ENCODE peak calls at places on chromosomes 5 and 9, in ten cellular contexts. One of them, this sample, is unnamed.

GRCh38 chr5:158388018-158388417 is 529.1 kb upstream of the CLINT1 start:
- DNase-seq in NCI-H1436: no peak
- DNase-seq in activated CD4-positive, CD25-positive, alpha-beta regulatory T cell treated with anti-CD3 and anti-CD28 coated beads, Interleukin-2, amount 50 U/mL, for 72 hours: no peak
- DNase-seq in AG09319: no peak
- DNase-seq in fibroblast of the aortic adventitia: no peak
- DNase-seq in GM10248: no peak
- DNase-seq in NCI-H1105 treated with DMSO at 0.1 percent for 48 hours: no peak
- DNase-seq in stimulated activated CD8-positive, alpha-beta memory T cell treated with anti-CD3 and anti-CD28 coated beads, Interleukin-4, amount 100 ng/mL, for 1 hour: no peak
- DNase-seq in activated T-cell treated with anti-CD3 and anti-CD28 coated beads, Interleukin-2, amount 50 U/mL, for 24 hours: no peak
- DNase-seq in activated CD8-positive, alpha-beta memory T cell treated with anti-CD3 and anti-CD28 coated beads for 1 hour: no peak
- DNase-seq in this sample: no peak

GRCh38 chr5:148509893-148510292 is 126.1 kb downstream of the FBXO38 start:
- DNase-seq in activated T-cell treated with anti-CD3 and anti-CD28 coated beads, Interleukin-2, amount 50 U/mL, for 24 hours: no peak
- DNase-seq in fibroblast of the aortic adventitia: no peak
- DNase-seq in activated CD8-positive, alpha-beta memory T cell treated with anti-CD3 and anti-CD28 coated beads for 1 hour: no peak
- DNase-seq in AG09319: no peak
- DNase-seq in NCI-H1436: no peak
- DNase-seq in NCI-H1105 treated with DMSO at 0.1 percent for 48 hours: no peak
- DNase-seq in activated CD4-positive, CD25-positive, alpha-beta regulatory T cell treated with anti-CD3 and anti-CD28 coated beads, Interleukin-2, amount 50 U/mL, for 72 hours: no peak
- DNase-seq in stimulated activated CD8-positive, alpha-beta memory T cell treated with anti-CD3 and anti-CD28 coated beads, Interleukin-4, amount 100 ng/mL, for 1 hour: no peak
- DNase-seq in GM10248: no peak
- DNase-seq in this sample: no peak

GRCh38 chr5:9622891-9623547 is 7.1 kb downstream of the TAS2R1 start:
- DNase-seq in AG09319: peak; percentile 25
- DNase-seq in activated T-cell treated with anti-CD3 and anti-CD28 coated beads, Interleukin-2, amount 50 U/mL, for 24 hours: no peak
- DNase-seq in activated CD8-positive, alpha-beta memory T cell treated with anti-CD3 and anti-CD28 coated beads for 1 hour: no peak
- DNase-seq in NCI-H1436: no peak
- DNase-seq in activated CD4-positive, CD25-positive, alpha-beta regulatory T cell treated with anti-CD3 and anti-CD28 coated beads, Interleukin-2, amount 50 U/mL, for 72 hours: no peak
- DNase-seq in stimulated activated CD8-positive, alpha-beta memory T cell treated with anti-CD3 and anti-CD28 coated beads, Interleukin-4, amount 100 ng/mL, for 1 hour: no peak
- DNase-seq in GM10248: no peak
- DNase-seq in fibroblast of the aortic adventitia: peak; percentile 95
- DNase-seq in NCI-H1105 treated with DMSO at 0.1 percent for 48 hours: no peak
- DNase-seq in this sample: peak; percentile 46

GRCh38 chr5:168434746-168435321 is 51.4 kb upstream of the RARS1 start:
- DNase-seq in AG09319: no peak
- DNase-seq in NCI-H1105 treated with DMSO at 0.1 percent for 48 hours: no peak
- DNase-seq in fibroblast of the aortic adventitia: peak; percentile 34
- DNase-seq in stimulated activated CD8-positive, alpha-beta memory T cell treated with anti-CD3 and anti-CD28 coated beads, Interleukin-4, amount 100 ng/mL, for 1 hour: no peak
- DNase-seq in GM10248: no peak
- DNase-seq in activated T-cell treated with anti-CD3 and anti-CD28 coated beads, Interleukin-2, amount 50 U/mL, for 24 hours: no peak
- DNase-seq in activated CD4-positive, CD25-positive, alpha-beta regulatory T cell treated with anti-CD3 and anti-CD28 coated beads, Interleukin-2, amount 50 U/mL, for 72 hours: no peak
- DNase-seq in activated CD8-positive, alpha-beta memory T cell treated with anti-CD3 and anti-CD28 coated beads for 1 hour: no peak
- DNase-seq in NCI-H1436: no peak
- DNase-seq in this sample: no peak

GRCh38 chr5:151016700-151017099 is 3.7 kb upstream of the GPX3 start:
- DNase-seq in AG09319: no peak
- DNase-seq in fibroblast of the aortic adventitia: no peak
- DNase-seq in NCI-H1105 treated with DMSO at 0.1 percent for 48 hours: no peak
- DNase-seq in activated CD8-positive, alpha-beta memory T cell treated with anti-CD3 and anti-CD28 coated beads for 1 hour: no peak
- DNase-seq in activated T-cell treated with anti-CD3 and anti-CD28 coated beads, Interleukin-2, amount 50 U/mL, for 24 hours: no peak
- DNase-seq in GM10248: no peak
- DNase-seq in activated CD4-positive, CD25-positive, alpha-beta regulatory T cell treated with anti-CD3 and anti-CD28 coated beads, Interleukin-2, amount 50 U/mL, for 72 hours: no peak
- DNase-seq in stimulated activated CD8-positive, alpha-beta memory T cell treated with anti-CD3 and anti-CD28 coated beads, Interleukin-4, amount 100 ng/mL, for 1 hour: no peak
- DNase-seq in NCI-H1436: no peak
- DNase-seq in this sample: no peak

GRCh38 chr9:133341369-133342082 is 5.5 kb upstream of the SURF6 start:
- DNase-seq in NCI-H1436: no peak
- DNase-seq in fibroblast of the aortic adventitia: no peak
- DNase-seq in stimulated activated CD8-positive, alpha-beta memory T cell treated with anti-CD3 and anti-CD28 coated beads, Interleukin-4, amount 100 ng/mL, for 1 hour: no peak
- DNase-seq in activated CD8-positive, alpha-beta memory T cell treated with anti-CD3 and anti-CD28 coated beads for 1 hour: no peak
- DNase-seq in activated CD4-positive, CD25-positive, alpha-beta regulatory T cell treated with anti-CD3 and anti-CD28 coated beads, Interleukin-2, amount 50 U/mL, for 72 hours: no peak
- DNase-seq in GM10248: no peak
- DNase-seq in activated T-cell treated with anti-CD3 and anti-CD28 coated beads, Interleukin-2, amount 50 U/mL, for 24 hours: no peak
- DNase-seq in AG09319: no peak
- DNase-seq in NCI-H1105 treated with DMSO at 0.1 percent for 48 hours: no peak
- DNase-seq in this sample: no peak

GRCh38 chr9:33868430-33869000 is 51.6 kb downstream of the UBE2R2 start:
- DNase-seq in activated T-cell treated with anti-CD3 and anti-CD28 coated beads, Interleukin-2, amount 50 U/mL, for 24 hours: no peak
- DNase-seq in NCI-H1436: no peak
- DNase-seq in AG09319: no peak
- DNase-seq in activated CD4-positive, CD25-positive, alpha-beta regulatory T cell treated with anti-CD3 and anti-CD28 coated beads, Interleukin-2, amount 50 U/mL, for 72 hours: no peak
- DNase-seq in NCI-H1105 treated with DMSO at 0.1 percent for 48 hours: no peak
- DNase-seq in activated CD8-positive, alpha-beta memory T cell treated with anti-CD3 and anti-CD28 coated beads for 1 hour: no peak
- DNase-seq in GM10248: no peak
- DNase-seq in stimulated activated CD8-positive, alpha-beta memory T cell treated with anti-CD3 and anti-CD28 coated beads, Interleukin-4, amount 100 ng/mL, for 1 hour: no peak
- DNase-seq in fibroblast of the aortic adventitia: peak; percentile 85
- DNase-seq in this sample: no peak

GRCh38 chr5:176647870-176648466 is 684 bp downstream of the TSPAN17 start:
- DNase-seq in NCI-H1105 treated with DMSO at 0.1 percent for 48 hours: peak; percentile 32
- DNase-seq in fibroblast of the aortic adventitia: peak; percentile 16
- DNase-seq in NCI-H1436: no peak
- DNase-seq in activated CD8-positive, alpha-beta memory T cell treated with anti-CD3 and anti-CD28 coated beads for 1 hour: no peak
- DNase-seq in activated T-cell treated with anti-CD3 and anti-CD28 coated beads, Interleukin-2, amount 50 U/mL, for 24 hours: no peak
- DNase-seq in stimulated activated CD8-positive, alpha-beta memory T cell treated with anti-CD3 and anti-CD28 coated beads, Interleukin-4, amount 100 ng/mL, for 1 hour: no peak
- DNase-seq in AG09319: no peak
- DNase-seq in activated CD4-positive, CD25-positive, alpha-beta regulatory T cell treated with anti-CD3 and anti-CD28 coated beads, Interleukin-2, amount 50 U/mL, for 72 hours: no peak
- DNase-seq in GM10248: no peak
- DNase-seq in this sample: no peak

GRCh38 chr5:538801-539468 is 14.7 kb upstream of the SLC9A3 start:
- DNase-seq in activated CD4-positive, CD25-positive, alpha-beta regulatory T cell treated with anti-CD3 and anti-CD28 coated beads, Interleukin-2, amount 50 U/mL, for 72 hours: peak; percentile 27
- DNase-seq in NCI-H1436: no peak
- DNase-seq in fibroblast of the aortic adventitia: no peak
- DNase-seq in GM10248: no peak
- DNase-seq in NCI-H1105 treated with DMSO at 0.1 percent for 48 hours: no peak
- DNase-seq in activated T-cell treated with anti-CD3 and anti-CD28 coated beads, Interleukin-2, amount 50 U/mL, for 24 hours: no peak
- DNase-seq in AG09319: no peak
- DNase-seq in activated CD8-positive, alpha-beta memory T cell treated with anti-CD3 and anti-CD28 coated beads for 1 hour: no peak
- DNase-seq in stimulated activated CD8-positive, alpha-beta memory T cell treated with anti-CD3 and anti-CD28 coated beads, Interleukin-4, amount 100 ng/mL, for 1 hour: no peak
- DNase-seq in this sample: no peak

GRCh38 chr9:125189011-125189360 is 617 bp downstream of the PPP6C start:
- DNase-seq in NCI-H1105 treated with DMSO at 0.1 percent for 48 hours: no peak
- DNase-seq in fibroblast of the aortic adventitia: no peak
- DNase-seq in AG09319: no peak
- DNase-seq in activated T-cell treated with anti-CD3 and anti-CD28 coated beads, Interleukin-2, amount 50 U/mL, for 24 hours: no peak
- DNase-seq in GM10248: no peak
- DNase-seq in stimulated activated CD8-positive, alpha-beta memory T cell treated with anti-CD3 and anti-CD28 coated beads, Interleukin-4, amount 100 ng/mL, for 1 hour: no peak
- DNase-seq in activated CD8-positive, alpha-beta memory T cell treated with anti-CD3 and anti-CD28 coated beads for 1 hour: no peak
- DNase-seq in NCI-H1436: no peak
- DNase-seq in activated CD4-positive, CD25-positive, alpha-beta regulatory T cell treated with anti-CD3 and anti-CD28 coated beads, Interleukin-2, amount 50 U/mL, for 72 hours: peak; percentile 50
- DNase-seq in this sample: no peak

GRCh38 chr5:151741678-151742423 is 16.6 kb downstream of the ATOX1 start:
- DNase-seq in GM10248: no peak
- DNase-seq in activated CD8-positive, alpha-beta memory T cell treated with anti-CD3 and anti-CD28 coated beads for 1 hour: no peak
- DNase-seq in AG09319: no peak
- DNase-seq in NCI-H1105 treated with DMSO at 0.1 percent for 48 hours: no peak
- DNase-seq in NCI-H1436: no peak
- DNase-seq in activated T-cell treated with anti-CD3 and anti-CD28 coated beads, Interleukin-2, amount 50 U/mL, for 24 hours: no peak
- DNase-seq in fibroblast of the aortic adventitia: peak; percentile 71
- DNase-seq in stimulated activated CD8-positive, alpha-beta memory T cell treated with anti-CD3 and anti-CD28 coated beads, Interleukin-4, amount 100 ng/mL, for 1 hour: no peak
- DNase-seq in activated CD4-positive, CD25-positive, alpha-beta regulatory T cell treated with anti-CD3 and anti-CD28 coated beads, Interleukin-2, amount 50 U/mL, for 72 hours: no peak
- DNase-seq in this sample: no peak

GRCh38 chr9:109538346-109538745 is 40.2 kb upstream of the PTPN3 start:
- DNase-seq in NCI-H1105 treated with DMSO at 0.1 percent for 48 hours: no peak
- DNase-seq in GM10248: no peak
- DNase-seq in activated T-cell treated with anti-CD3 and anti-CD28 coated beads, Interleukin-2, amount 50 U/mL, for 24 hours: no peak
- DNase-seq in activated CD4-positive, CD25-positive, alpha-beta regulatory T cell treated with anti-CD3 and anti-CD28 coated beads, Interleukin-2, amount 50 U/mL, for 72 hours: no peak
- DNase-seq in NCI-H1436: no peak
- DNase-seq in stimulated activated CD8-positive, alpha-beta memory T cell treated with anti-CD3 and anti-CD28 coated beads, Interleukin-4, amount 100 ng/mL, for 1 hour: no peak
- DNase-seq in activated CD8-positive, alpha-beta memory T cell treated with anti-CD3 and anti-CD28 coated beads for 1 hour: no peak
- DNase-seq in AG09319: no peak
- DNase-seq in fibroblast of the aortic adventitia: no peak
- DNase-seq in this sample: no peak

GRCh38 chr5:58717303-58718012 is 134.6 kb downstream of the RAB3C start:
- DNase-seq in fibroblast of the aortic adventitia: no peak
- DNase-seq in AG09319: no peak
- DNase-seq in stimulated activated CD8-positive, alpha-beta memory T cell treated with anti-CD3 and anti-CD28 coated beads, Interleukin-4, amount 100 ng/mL, for 1 hour: no peak
- DNase-seq in activated CD8-positive, alpha-beta memory T cell treated with anti-CD3 and anti-CD28 coated beads for 1 hour: no peak
- DNase-seq in GM10248: no peak
- DNase-seq in activated T-cell treated with anti-CD3 and anti-CD28 coated beads, Interleukin-2, amount 50 U/mL, for 24 hours: no peak
- DNase-seq in activated CD4-positive, CD25-positive, alpha-beta regulatory T cell treated with anti-CD3 and anti-CD28 coated beads, Interleukin-2, amount 50 U/mL, for 72 hours: no peak
- DNase-seq in NCI-H1105 treated with DMSO at 0.1 percent for 48 hours: no peak
- DNase-seq in NCI-H1436: no peak
- DNase-seq in this sample: no peak

GRCh38 chr9:130042406-130042930 is 521 bp downstream of the FNBP1 start:
- DNase-seq in activated CD8-positive, alpha-beta memory T cell treated with anti-CD3 and anti-CD28 coated beads for 1 hour: no peak
- DNase-seq in GM10248: no peak
- DNase-seq in stimulated activated CD8-positive, alpha-beta memory T cell treated with anti-CD3 and anti-CD28 coated beads, Interleukin-4, amount 100 ng/mL, for 1 hour: no peak
- DNase-seq in activated CD4-positive, CD25-positive, alpha-beta regulatory T cell treated with anti-CD3 and anti-CD28 coated beads, Interleukin-2, amount 50 U/mL, for 72 hours: peak; percentile 62
- DNase-seq in AG09319: no peak
- DNase-seq in NCI-H1105 treated with DMSO at 0.1 percent for 48 hours: no peak
- DNase-seq in fibroblast of the aortic adventitia: no peak
- DNase-seq in NCI-H1436: no peak
- DNase-seq in activated T-cell treated with anti-CD3 and anti-CD28 coated beads, Interleukin-2, amount 50 U/mL, for 24 hours: no peak
- DNase-seq in this sample: peak; percentile 17

GRCh38 chr9:131732061-131732526 is 7.8 kb downstream of the RAPGEF1 start:
- DNase-seq in activated CD8-positive, alpha-beta memory T cell treated with anti-CD3 and anti-CD28 coated beads for 1 hour: no peak
- DNase-seq in NCI-H1105 treated with DMSO at 0.1 percent for 48 hours: peak; percentile 61
- DNase-seq in activated T-cell treated with anti-CD3 and anti-CD28 coated beads, Interleukin-2, amount 50 U/mL, for 24 hours: no peak
- DNase-seq in activated CD4-positive, CD25-positive, alpha-beta regulatory T cell treated with anti-CD3 and anti-CD28 coated beads, Interleukin-2, amount 50 U/mL, for 72 hours: no peak
- DNase-seq in stimulated activated CD8-positive, alpha-beta memory T cell treated with anti-CD3 and anti-CD28 coated beads, Interleukin-4, amount 100 ng/mL, for 1 hour: no peak
- DNase-seq in fibroblast of the aortic adventitia: peak; percentile 52
- DNase-seq in GM10248: no peak
- DNase-seq in NCI-H1436: no peak
- DNase-seq in AG09319: peak; percentile 54
- DNase-seq in this sample: no peak

GRCh38 chr5:79990205-79990597 is 861 bp downstream of the MTX3 start:
- DNase-seq in activated CD8-positive, alpha-beta memory T cell treated with anti-CD3 and anti-CD28 coated beads for 1 hour: no peak
- DNase-seq in activated CD4-positive, CD25-positive, alpha-beta regulatory T cell treated with anti-CD3 and anti-CD28 coated beads, Interleukin-2, amount 50 U/mL, for 72 hours: no peak
- DNase-seq in GM10248: peak; percentile 51
- DNase-seq in activated T-cell treated with anti-CD3 and anti-CD28 coated beads, Interleukin-2, amount 50 U/mL, for 24 hours: no peak
- DNase-seq in NCI-H1436: no peak
- DNase-seq in fibroblast of the aortic adventitia: peak; percentile 12
- DNase-seq in stimulated activated CD8-positive, alpha-beta memory T cell treated with anti-CD3 and anti-CD28 coated beads, Interleukin-4, amount 100 ng/mL, for 1 hour: no peak
- DNase-seq in NCI-H1105 treated with DMSO at 0.1 percent for 48 hours: no peak
- DNase-seq in AG09319: no peak
- DNase-seq in this sample: no peak

GRCh38 chr9:93574091-93574899 is 2.1 kb upstream of the PHF2 start:
- DNase-seq in fibroblast of the aortic adventitia: no peak
- DNase-seq in activated CD8-positive, alpha-beta memory T cell treated with anti-CD3 and anti-CD28 coated beads for 1 hour: no peak
- DNase-seq in stimulated activated CD8-positive, alpha-beta memory T cell treated with anti-CD3 and anti-CD28 coated beads, Interleukin-4, amount 100 ng/mL, for 1 hour: no peak
- DNase-seq in activated T-cell treated with anti-CD3 and anti-CD28 coated beads, Interleukin-2, amount 50 U/mL, for 24 hours: no peak
- DNase-seq in NCI-H1436: no peak
- DNase-seq in GM10248: no peak
- DNase-seq in AG09319: no peak
- DNase-seq in activated CD4-positive, CD25-positive, alpha-beta regulatory T cell treated with anti-CD3 and anti-CD28 coated beads, Interleukin-2, amount 50 U/mL, for 72 hours: no peak
- DNase-seq in NCI-H1105 treated with DMSO at 0.1 percent for 48 hours: no peak
- DNase-seq in this sample: no peak

GRCh38 chr5:128002420-128002819 is 81.1 kb upstream of the SLC12A2 start:
- DNase-seq in NCI-H1105 treated with DMSO at 0.1 percent for 48 hours: no peak
- DNase-seq in stimulated activated CD8-positive, alpha-beta memory T cell treated with anti-CD3 and anti-CD28 coated beads, Interleukin-4, amount 100 ng/mL, for 1 hour: no peak
- DNase-seq in activated CD4-positive, CD25-positive, alpha-beta regulatory T cell treated with anti-CD3 and anti-CD28 coated beads, Interleukin-2, amount 50 U/mL, for 72 hours: no peak
- DNase-seq in NCI-H1436: peak; percentile 86
- DNase-seq in activated CD8-positive, alpha-beta memory T cell treated with anti-CD3 and anti-CD28 coated beads for 1 hour: no peak
- DNase-seq in activated T-cell treated with anti-CD3 and anti-CD28 coated beads, Interleukin-2, amount 50 U/mL, for 24 hours: no peak
- DNase-seq in GM10248: no peak
- DNase-seq in AG09319: no peak
- DNase-seq in fibroblast of the aortic adventitia: no peak
- DNase-seq in this sample: no peak

This sample was measured in amniotic stem cell.